ENCODE peak calls at places on chromosome 17, in six cellular contexts. U is AG09309, T is bronchial epithelial cell, P is cardiac muscle cell, L is hepatocyte, K is A549. H is an unnamed sample.
A peak's percentile ranks its signal among the peaks of the same experiment; 100 is the strongest.

GRCh38 chr17:36939059-36939943 is 2.0 kb downstream of the LHX1 start:
- DNase-seq in U (no peak), T (no peak), P (no peak), L (no peak), K (no peak), H (no peak)

GRCh38 chr17:35345926-35346771 is 27.3 kb downstream of the SLFN11 start:
- DNase-seq in U (peak; percentile 8), T (peak; percentile 13), P (peak; percentile 4), L (peak; percentile 23), K (no peak), H (peak; percentile 24)

GRCh38 chr17:7327501-7327900 is 1.6 kb downstream of the NEURL4 start:
- DNase-seq in U (no peak), T (no peak), P (no peak), L (no peak), K (no peak), H (no peak)

GRCh38 chr17:55666810-55667209 is 55.9 kb downstream of the TMEM100 start:
- DNase-seq in U (no peak), T (no peak), P (no peak), L (no peak), K (no peak), H (no peak)

GRCh38 chr17:79251824-79252223 is 177.2 kb downstream of the ENGASE start:
- DNase-seq in U (no peak), T (peak; percentile 48), P (no peak), L (no peak), K (no peak), H (no peak)

GRCh38 chr17:4554441-4554996 is 665 bp downstream of the MYBBP1A start:
- DNase-seq in U (no peak), T (no peak), P (no peak), L (no peak), K (no peak), H (no peak)

GRCh38 chr17:56785396-56785795 is 48.3 kb downstream of the C17orf67 start:
- DNase-seq in U (no peak), T (peak; percentile 89), P (no peak), L (no peak), K (no peak), H (peak; percentile 14)

GRCh38 chr17:50479522-50480141 is 972 bp downstream of the RSAD1 start:
- DNase-seq in U (no peak), T (peak; percentile 41), P (peak; percentile 89), L (peak; percentile 93), K (peak; percentile 97), H (no peak)

GRCh38 chr17:40019140-40019991 is 4.1 kb downstream of the CSF3 start:
- DNase-seq in U (no peak), T (peak; percentile 42), P (no peak), L (peak; percentile 4), K (no peak), H (peak; percentile 18)

GRCh38 chr17:28133562-28133970 is 91.1 kb downstream of the NLK start:
- DNase-seq in U (no peak), T (peak; percentile 82), P (no peak), L (no peak), K (no peak), H (peak; percentile 57)

GRCh38 chr17:69609495-69610315 is 195.2 kb downstream of the MAP2K6 start:
- DNase-seq in U (peak; percentile 10), T (peak; percentile 35), P (peak; percentile 17), L (peak; percentile 27), K (no peak), H (no peak)

GRCh38 chr17:56870163-56870651 is 36.3 kb downstream of the DGKE start:
- DNase-seq in U (no peak), T (no peak), P (no peak), L (no peak), K (no peak), H (no peak)

GRCh38 chr17:61863801-61864126 is 436 bp upstream of the BRIP1 start:
- DNase-seq in U (no peak), T (no peak), P (no peak), L (no peak), K (no peak), H (no peak)

GRCh38 chr17:7912927-7913524 is 3.1 kb downstream of the RNF227 start:
- DNase-seq in U (no peak), T (peak; percentile 83), P (peak; percentile 76), L (peak; percentile 80), K (peak; percentile 79), H (no peak)

GRCh38 chr17:15947976-15948752 is 3.2 kb downstream of the ADORA2B start:
- DNase-seq in U (no peak), T (peak; percentile 56), P (no peak), L (no peak), K (no peak), H (no peak)

GRCh38 chr17:16988749-16989229 is 16.9 kb upstream of the TNFRSF13B start:
- DNase-seq in U (no peak), T (no peak), P (no peak), L (no peak), K (no peak), H (no peak)

GRCh38 chr17:18070861-18071340 is 16.8 kb upstream of the DRG2 start:
- DNase-seq in U (no peak), T (no peak), P (peak; percentile 34), L (no peak), K (no peak), H (no peak)

GRCh38 chr17:63364387-63364786 is 81.7 kb downstream of the CYB561 start:
- DNase-seq in U (no peak), T (no peak), P (no peak), L (peak; percentile 24), K (no peak), H (no peak)

GRCh38 chr17:19940722-19941464 is 36.7 kb downstream of the AKAP10 start:
- DNase-seq in U (peak; percentile 49), T (peak; percentile 54), P (no peak), L (peak; percentile 40), K (no peak), H (no peak)

GRCh38 chr17:27503636-27504035 is 47.4 kb downstream of the KSR1 start:
- DNase-seq in U (no peak), T (no peak), P (no peak), L (no peak), K (no peak), H (no peak)

GRCh38 chr17:75695830-75696271 is 25.4 kb upstream of the ITGB4 start:
- DNase-seq in U (no peak), T (no peak), P (no peak), L (no peak), K (no peak), H (no peak)

GRCh38 chr17:81978901-81979298 is 1.5 kb downstream of the ASPSCR1 start:
- DNase-seq in U (no peak), T (no peak), P (no peak), L (no peak), K (no peak), H (no peak)

GRCh38 chr17:41267711-41268110 is 2.5 kb downstream of the KRTAP9-6 start:
- DNase-seq in U (no peak), T (no peak), P (no peak), L (no peak), K (no peak), H (no peak)

GRCh38 chr17:69239611-69240010 is 11.0 kb upstream of the ABCA10 start:
- DNase-seq in U (no peak), T (no peak), P (no peak), L (no peak), K (no peak), H (no peak)

GRCh38 chr17:48610282-48611211 is at the start of gene HOXB7:
- DNase-seq in U (no peak), T (no peak), P (peak; percentile 45), L (peak; percentile 65), K (peak; percentile 91), H (no peak)

GRCh38 chr17:48611213-48611612 is 396 bp upstream of the HOXB7 start:
- DNase-seq in U (no peak), T (no peak), P (no peak), L (no peak), K (peak; percentile 79), H (no peak)

GRCh38 chr17:48612854-48613691 is 2.0 kb downstream of the HOXB8 start:
- DNase-seq in U (no peak), T (no peak), P (peak; percentile 55), L (peak; percentile 61), K (peak; percentile 84), H (no peak)

GRCh38 chr17:48612456-48612853 is 1.6 kb upstream of the HOXB7 start:
- DNase-seq in U (no peak), T (no peak), P (no peak), L (no peak), K (no peak), H (no peak)

GRCh38 chr17:48611681-48612455 is 1.1 kb upstream of the HOXB7 start:
- DNase-seq in U (no peak), T (no peak), P (no peak), L (no peak), K (peak; percentile 70), H (no peak)
- H3K4me3 ChIP-seq in U (no peak overlapping the region), T (no peak overlapping the region), P (no peak overlapping the region), L (peak overlapping the region; percentile 1), K (peak overlapping the region; percentile 74), H (no peak overlapping the region)

GRCh38 chr17:29585080-29585751 is 4.2 kb downstream of the GIT1 start:
- DNase-seq in U (no peak), T (no peak), P (no peak), L (no peak), K (no peak), H (no peak)
- H3K4me3 ChIP-seq in U (no peak overlapping the region), T (no peak overlapping the region), P (no peak overlapping the region), L (no peak overlapping the region), K (no peak overlapping the region), H (no peak overlapping the region)

GRCh38 chr17:80822700-80823410 is 168.8 kb upstream of the CHMP6 start:
- DNase-seq in U (no peak), T (no peak), P (no peak), L (peak; percentile 87), K (no peak), H (no peak)
- H3K4me3 ChIP-seq in U (no peak overlapping the region), T (no peak overlapping the region), P (no peak overlapping the region), L (no peak overlapping the region), K (no peak overlapping the region), H (no peak overlapping the region)

DNA sequence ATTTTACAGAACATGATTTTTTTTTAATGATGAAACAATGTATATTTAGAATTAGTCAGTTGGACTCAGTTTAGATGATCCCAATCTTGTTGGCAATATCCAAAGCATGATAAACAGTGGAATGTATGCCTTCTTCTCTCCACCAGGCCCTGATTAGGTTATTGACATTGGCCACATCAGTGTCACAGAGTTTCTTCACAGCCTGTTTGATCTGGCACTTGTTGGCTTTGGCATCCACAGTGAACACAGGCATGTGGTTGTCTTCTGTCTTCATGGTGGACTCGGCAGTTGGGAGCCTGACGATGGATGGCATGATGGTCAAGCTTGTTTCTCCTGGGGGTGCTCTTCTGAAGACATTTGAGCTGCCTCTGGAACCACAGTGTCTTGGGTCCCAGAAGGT is 317.5 kb downstream of the PMP22 start:
- DNase-seq in U (no peak), T (no peak), P (no peak), L (no peak), K (no peak), H (no peak)
- H3K4me3 ChIP-seq in U (no peak overlapping the region), T (no peak overlapping the region), P (no peak overlapping the region), L (no peak overlapping the region), K (no peak overlapping the region), H (no peak overlapping the region)

GRCh38 chr17:29694923-29695563 is 72.3 kb upstream of the CORO6 start:
- DNase-seq in U (no peak), T (no peak), P (no peak), L (no peak), K (no peak), H (no peak)
- H3K4me3 ChIP-seq in U (no peak overlapping the region), T (no peak overlapping the region), P (no peak overlapping the region), L (no peak overlapping the region), K (no peak overlapping the region), H (no peak overlapping the region)